ENCODE peak calls at places on chromosome 12, in four cellular contexts. One of them, this sample, is unnamed.
A peak's percentile ranks its signal among the peaks of the same experiment; 100 is the strongest.

GRCh38 chr12:38488866-38489265 is 172.3 kb downstream of the ALG10B start:
- DNase-seq in lower lobe of right lung: no peak
- DNase-seq in gastrocnemius medialis: no peak
- DNase-seq in GM13977: no peak
- DNase-seq in this sample: no peak

GRCh38 chr12:3075315-3075714 is 1.9 kb upstream of the TSPAN9 start:
- DNase-seq in lower lobe of right lung: no peak
- DNase-seq in gastrocnemius medialis: no peak
- DNase-seq in GM13977: no peak
- DNase-seq in this sample: no peak

GRCh38 chr12:109760031-109760929 is 46.7 kb downstream of the FAM222A start:
- DNase-seq in GM13977: no peak
- DNase-seq in gastrocnemius medialis: no peak
- DNase-seq in lower lobe of right lung: peak; percentile 86
- DNase-seq in this sample: no peak

GRCh38 chr12:123787466-123787865 is 25.4 kb downstream of the DNAH10 start:
- DNase-seq in GM13977: no peak
- DNase-seq in lower lobe of right lung: no peak
- DNase-seq in gastrocnemius medialis: no peak
- DNase-seq in this sample: no peak

GRCh38 chr12:55930771-55931316 is at the start of gene DGKA:
- DNase-seq in lower lobe of right lung: peak; percentile 55
- DNase-seq in GM13977: peak; percentile 81
- DNase-seq in gastrocnemius medialis: no peak
- DNase-seq in this sample: no peak

GRCh38 chr12:74321381-74321780 is 216.3 kb upstream of the ATXN7L3B start:
- DNase-seq in lower lobe of right lung: no peak
- DNase-seq in gastrocnemius medialis: no peak
- DNase-seq in GM13977: no peak
- DNase-seq in this sample: no peak

GRCh38 chr12:131103614-131104463 is 150.1 kb downstream of the ADGRD1 start:
- DNase-seq in lower lobe of right lung: no peak
- DNase-seq in GM13977: no peak
- DNase-seq in gastrocnemius medialis: no peak
- DNase-seq in this sample: no peak

GRCh38 chr12:19312637-19313036 is 126.7 kb upstream of the AEBP2 start:
- DNase-seq in GM13977: no peak
- DNase-seq in lower lobe of right lung: no peak
- DNase-seq in gastrocnemius medialis: no peak
- DNase-seq in this sample: no peak

GRCh38 chr12:88420460-88420859 is 159.8 kb downstream of the KITLG start:
- DNase-seq in lower lobe of right lung: no peak
- DNase-seq in gastrocnemius medialis: no peak
- DNase-seq in GM13977: no peak
- DNase-seq in this sample: no peak

GRCh38 chr12:107748472-107748871 is 12.5 kb downstream of the PRDM4 start:
- DNase-seq in gastrocnemius medialis: no peak
- DNase-seq in GM13977: no peak
- DNase-seq in lower lobe of right lung: no peak
- DNase-seq in this sample: no peak

GRCh38 chr12:29306267-29306666 is 74.7 kb downstream of the ERGIC2 start:
- DNase-seq in GM13977: no peak
- DNase-seq in gastrocnemius medialis: no peak
- DNase-seq in lower lobe of right lung: no peak
- DNase-seq in this sample: no peak

GRCh38 chr12:21379218-21379617 is 6.5 kb downstream of the IAPP start:
- DNase-seq in lower lobe of right lung: no peak
- DNase-seq in gastrocnemius medialis: no peak
- DNase-seq in GM13977: no peak
- DNase-seq in this sample: no peak

GRCh38 chr12:30870491-30871265 is 55.9 kb upstream of the TSPAN11 start:
- DNase-seq in lower lobe of right lung: no peak
- DNase-seq in GM13977: no peak
- DNase-seq in gastrocnemius medialis: no peak
- DNase-seq in this sample: no peak

GRCh38 chr12:68177562-68177961 is 18.0 kb upstream of the IFNG start:
- DNase-seq in lower lobe of right lung: no peak
- DNase-seq in GM13977: no peak
- DNase-seq in gastrocnemius medialis: no peak
- DNase-seq in this sample: no peak

GRCh38 chr12:68521321-68521839 is 89.3 kb upstream of the RAP1B start:
- DNase-seq in GM13977: no peak
- DNase-seq in lower lobe of right lung: no peak
- DNase-seq in gastrocnemius medialis: no peak
- DNase-seq in this sample: no peak

GRCh38 chr12:120238839-120239445 is 26.6 kb downstream of the PXN start:
- DNase-seq in gastrocnemius medialis: peak; percentile 25
- DNase-seq in GM13977: no peak
- DNase-seq in lower lobe of right lung: no peak
- DNase-seq in this sample: no peak

GRCh38 chr12:112408621-112409020 is 784 bp downstream of the RPL6 start:
- DNase-seq in lower lobe of right lung: no peak
- DNase-seq in GM13977: no peak
- DNase-seq in gastrocnemius medialis: no peak
- DNase-seq in this sample: no peak

GRCh38 chr12:98424726-98425401 is 90.5 kb upstream of the TMPO start:
- DNase-seq in GM13977: peak; percentile 63
- DNase-seq in lower lobe of right lung: peak; percentile 60
- DNase-seq in gastrocnemius medialis: peak; percentile 19
- DNase-seq in this sample: peak; percentile 47

GRCh38 chr12:92735131-92735721 is 32.4 kb downstream of the PLEKHG7 start:
- DNase-seq in GM13977: peak; percentile 9
- DNase-seq in lower lobe of right lung: no peak
- DNase-seq in gastrocnemius medialis: no peak
- DNase-seq in this sample: no peak
- TF ChIP-seq CTCF in GM13977: no peak
- TF ChIP-seq CTCF in lower lobe of right lung: no peak
- TF ChIP-seq CTCF in gastrocnemius medialis: no peak
- TF ChIP-seq CTCF in this sample: no peak

DNA sequence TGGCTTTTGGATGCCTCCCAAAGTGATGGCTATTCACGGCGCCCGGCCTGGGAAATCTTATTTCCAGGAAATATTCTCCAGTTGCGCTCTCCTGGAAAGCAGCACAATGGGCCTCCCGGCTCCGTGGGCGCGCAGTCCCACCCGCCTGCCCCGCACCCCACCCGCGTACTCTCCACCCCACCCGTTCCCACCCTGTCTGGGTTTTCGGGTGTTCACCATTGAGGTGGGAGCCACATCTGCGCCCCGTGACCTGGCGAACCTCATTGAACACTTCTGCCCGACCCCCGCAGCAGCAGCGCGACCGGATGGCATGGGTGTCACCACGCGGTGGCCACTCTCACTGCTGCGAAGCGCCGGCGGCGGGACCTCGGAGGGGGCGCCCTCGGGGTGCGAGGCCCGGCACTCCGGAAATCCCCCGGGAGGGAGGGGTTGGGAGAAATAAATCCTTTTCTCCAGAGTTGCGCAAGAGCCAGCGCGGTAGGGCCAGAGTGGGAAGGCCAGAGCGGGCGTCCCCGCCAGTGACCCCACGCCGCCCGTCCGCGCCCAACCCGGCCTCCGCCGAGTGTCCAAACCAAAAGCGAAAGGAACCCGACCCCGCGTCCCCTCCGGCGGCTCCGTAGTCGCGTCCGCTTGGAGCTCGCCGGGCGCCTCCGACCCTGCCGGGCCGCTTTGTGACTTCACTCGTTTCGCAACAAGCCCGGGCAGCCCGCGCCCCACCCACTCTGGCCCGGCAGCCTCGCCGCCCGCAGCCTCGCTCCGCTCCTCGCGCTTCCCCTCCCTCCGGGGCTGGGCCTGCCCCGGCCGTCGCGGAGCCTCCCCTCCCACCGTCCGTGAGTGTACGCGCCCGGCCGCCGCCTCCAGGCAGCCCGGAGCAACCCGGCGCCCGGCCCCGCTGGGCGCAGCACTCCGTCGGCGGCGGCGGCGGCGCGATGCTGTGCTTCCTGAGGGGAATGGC is at the start of gene DRAM1:
- DNase-seq in lower lobe of right lung: peak; percentile 97
- DNase-seq in GM13977: peak; percentile 92
- DNase-seq in gastrocnemius medialis: peak; percentile 89
- DNase-seq in this sample: peak; percentile 63
- TF ChIP-seq CTCF in lower lobe of right lung: no peak
- TF ChIP-seq CTCF in GM13977: peak; percentile 46
- TF ChIP-seq CTCF in gastrocnemius medialis: peak; percentile 12
- TF ChIP-seq CTCF in this sample: no peak

DNA sequence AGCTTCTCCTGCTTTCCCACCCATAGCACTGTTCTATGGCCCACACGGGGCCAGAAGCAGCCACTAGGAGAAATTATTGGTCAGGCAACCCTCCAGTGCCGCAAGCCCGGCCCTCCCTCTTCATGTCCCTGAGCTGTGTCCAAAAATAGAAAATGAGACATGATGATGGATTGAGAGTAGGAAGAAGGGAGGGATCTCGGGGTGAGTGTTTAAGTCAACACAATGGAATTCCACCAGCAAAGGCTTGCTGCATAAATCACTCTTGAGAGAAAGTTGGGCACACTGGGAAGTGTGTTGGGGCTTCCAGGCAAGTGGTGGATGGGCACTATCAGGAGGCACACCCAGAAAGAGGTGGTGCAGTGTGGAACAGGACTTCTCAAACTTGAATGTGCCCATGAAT is 94.2 kb downstream of the LLPH start:
- DNase-seq in GM13977: no peak
- DNase-seq in lower lobe of right lung: no peak
- DNase-seq in gastrocnemius medialis: peak; percentile 21
- DNase-seq in this sample: no peak
- TF ChIP-seq CTCF in GM13977: no peak
- TF ChIP-seq CTCF in lower lobe of right lung: no peak
- TF ChIP-seq CTCF in gastrocnemius medialis: no peak
- TF ChIP-seq CTCF in this sample: no peak

DNA sequence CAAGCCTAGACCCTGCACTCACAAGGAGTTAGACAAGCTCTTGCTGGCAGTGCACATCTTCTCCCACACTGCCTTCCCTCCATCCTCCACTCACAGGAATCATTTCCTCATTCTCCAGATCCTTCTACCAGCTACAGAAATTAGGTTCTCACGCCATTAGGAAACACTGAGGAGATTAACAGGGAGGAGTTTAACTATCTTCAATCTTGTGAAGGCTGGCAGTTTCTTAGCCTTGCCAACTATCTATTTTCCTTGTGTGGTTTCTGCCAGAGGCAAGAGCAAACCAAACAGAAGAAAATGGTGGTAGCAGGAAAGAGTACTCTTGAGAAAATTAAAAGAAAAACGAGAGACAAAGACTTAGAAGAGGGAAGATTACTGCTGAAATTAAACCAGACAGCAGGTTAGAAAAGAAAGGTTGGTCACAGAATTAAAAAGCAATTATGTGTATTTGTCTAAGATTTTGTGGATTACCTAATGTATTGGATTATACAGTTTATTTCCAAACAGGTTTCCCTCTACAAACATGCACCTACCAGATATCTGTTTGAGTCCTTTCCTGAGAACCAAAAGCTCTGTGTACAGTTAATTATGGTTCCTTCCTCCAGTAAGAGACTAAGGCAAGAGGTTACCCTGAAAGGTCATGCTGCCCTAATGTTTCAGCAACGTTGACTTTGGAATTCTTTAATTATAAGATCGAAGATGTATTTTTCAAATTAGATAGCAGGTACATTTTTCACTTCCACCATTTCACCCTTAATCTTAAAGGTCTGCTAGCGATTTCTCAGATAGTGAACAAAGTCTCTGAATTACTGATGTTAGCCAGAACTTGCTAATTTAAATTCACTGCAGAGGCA is 5.0 kb downstream of the RERG start:
- DNase-seq in gastrocnemius medialis: no peak
- DNase-seq in GM13977: no peak
- DNase-seq in lower lobe of right lung: no peak
- DNase-seq in this sample: no peak
- TF ChIP-seq CTCF in gastrocnemius medialis: no peak
- TF ChIP-seq CTCF in GM13977: no peak
- TF ChIP-seq CTCF in lower lobe of right lung: no peak
- TF ChIP-seq CTCF in this sample: no peak

GRCh38 chr12:79203103-79203502 is 338.5 kb downstream of the SYT1 start:
- DNase-seq in lower lobe of right lung: no peak
- DNase-seq in gastrocnemius medialis: no peak
- DNase-seq in GM13977: no peak
- DNase-seq in this sample: no peak
- TF ChIP-seq CTCF in lower lobe of right lung: no peak
- TF ChIP-seq CTCF in gastrocnemius medialis: no peak
- TF ChIP-seq CTCF in GM13977: no peak
- TF ChIP-seq CTCF in this sample: no peak

DNA sequence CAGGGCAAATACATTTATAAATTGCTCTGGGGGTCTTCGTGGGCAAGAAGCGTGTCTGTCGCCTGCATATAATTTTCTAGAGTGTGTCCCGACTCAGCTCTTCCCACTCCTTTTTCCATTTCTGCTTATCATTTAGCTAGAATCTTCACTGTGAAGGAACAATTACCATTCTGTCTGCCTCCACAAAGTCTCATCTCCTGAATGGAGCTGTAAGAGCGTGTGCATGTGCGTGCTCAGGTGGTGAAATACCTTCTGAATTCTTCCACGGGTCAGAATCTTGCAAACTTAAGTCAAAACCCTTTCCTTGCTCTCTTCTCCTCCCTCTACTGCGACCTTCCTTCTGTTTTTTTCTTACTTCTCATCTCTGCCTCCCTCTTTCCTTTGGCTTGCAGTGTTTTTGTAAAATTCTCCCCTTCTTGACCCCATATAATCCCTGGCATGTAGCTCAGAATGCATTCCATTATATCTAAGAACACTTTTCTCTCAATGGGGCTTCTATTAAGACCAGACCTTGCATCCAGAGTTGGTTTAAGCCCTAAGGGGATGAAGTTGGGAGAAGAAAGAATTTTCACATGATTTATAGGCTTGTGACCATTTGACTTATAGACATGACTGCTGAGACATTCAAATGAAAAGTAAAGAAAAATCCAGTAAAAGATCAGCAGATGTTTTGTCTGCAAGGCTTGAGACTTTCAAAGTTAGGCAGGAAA is 25.0 kb upstream of the GSG1 start:
- DNase-seq in gastrocnemius medialis: no peak
- DNase-seq in lower lobe of right lung: no peak
- DNase-seq in GM13977: no peak
- DNase-seq in this sample: no peak
- TF ChIP-seq CTCF in gastrocnemius medialis: no peak
- TF ChIP-seq CTCF in lower lobe of right lung: no peak
- TF ChIP-seq CTCF in GM13977: no peak
- TF ChIP-seq CTCF in this sample: no peak

GRCh38 chr12:15584366-15585041 is 204.7 kb downstream of the EPS8 start:
- DNase-seq in gastrocnemius medialis: no peak
- DNase-seq in GM13977: peak; percentile 24
- DNase-seq in lower lobe of right lung: no peak
- DNase-seq in this sample: no peak
- TF ChIP-seq CTCF in gastrocnemius medialis: peak; percentile 60
- TF ChIP-seq CTCF in GM13977: peak; percentile 69
- TF ChIP-seq CTCF in lower lobe of right lung: peak; percentile 58
- TF ChIP-seq CTCF in this sample: peak; percentile 83

This sample was measured in neural crest cell.